ENCODE peak calls at places on chromosomes 4 and X, in five cellular contexts. U is fibroblast of pulmonary artery, N is GM12864, S is Peyer's patch, M is heart left ventricle. E is an unnamed sample.

GRCh38 chrX:72079607-72080006 is 52.1 kb downstream of the RTL5 start:
- DNase-seq in U (peak), N (no peak), S (no peak), M (peak), E (no peak)

GRCh38 chrX:80705379-80705778 is 104.3 kb downstream of the BRWD3 start:
- DNase-seq in U (no peak), N (no peak), S (no peak), M (no peak), E (no peak)

GRCh38 chrX:152895724-152896420 is 2.0 kb upstream of the ZNF185 start:
- DNase-seq in U (no peak), N (no peak), S (peak), M (no peak), E (no peak)

GRCh38 chr4:119930546-119930945 is 136.1 kb downstream of the MAD2L1 start:
- DNase-seq in U (no peak), N (no peak), S (no peak), M (no peak), E (no peak)

GRCh38 chr4:15955670-15956069 is 7.3 kb downstream of the FGFBP2 start:
- DNase-seq in U (peak), N (no peak), S (no peak), M (no peak), E (no peak)

GRCh38 chr4:5381981-5382441 is 326.3 kb downstream of the EVC2 start:
- DNase-seq in U (peak), N (no peak), S (no peak), M (no peak), E (no peak)

GRCh38 chr4:138175337-138175794 is 66.8 kb downstream of the SLC7A11 start:
- DNase-seq in U (peak), N (no peak), S (no peak), M (peak), E (no peak)

GRCh38 chr4:25101836-25102235 is 58.4 kb downstream of the SEPSECS start:
- DNase-seq in U (no peak), N (no peak), S (no peak), M (no peak), E (no peak)

GRCh38 chrX:128020701-128021100 is 31.5 kb downstream of the ACTRT1 start:
- DNase-seq in U (peak), N (no peak), S (no peak), M (no peak), E (no peak)

GRCh38 chrX:68536884-68537283 is 38.0 kb downstream of the YIPF6 start:
- DNase-seq in U (no peak), N (no peak), S (no peak), M (no peak), E (no peak)

GRCh38 chr4:186948361-186949291 is 225.0 kb upstream of the FAT1 start:
- DNase-seq in U (peak), N (no peak), S (no peak), M (peak), E (no peak)

GRCh38 chr4:79695848-79696247 is 287.8 kb upstream of the GK2 start:
- DNase-seq in U (no peak), N (no peak), S (no peak), M (no peak), E (no peak)
- H3K4me3 ChIP-seq in U (no peak), N (no peak), S (no peak), M (no peak), E (no peak)

GRCh38 chr4:100117749-100118148 is 72.5 kb downstream of the DDIT4L start:
- DNase-seq in U (no peak), N (no peak), S (no peak), M (no peak), E (no peak)
- TF ChIP-seq CTCF in U (no peak), N (no peak), S (no peak), M (no peak), E (no peak)

DNA sequence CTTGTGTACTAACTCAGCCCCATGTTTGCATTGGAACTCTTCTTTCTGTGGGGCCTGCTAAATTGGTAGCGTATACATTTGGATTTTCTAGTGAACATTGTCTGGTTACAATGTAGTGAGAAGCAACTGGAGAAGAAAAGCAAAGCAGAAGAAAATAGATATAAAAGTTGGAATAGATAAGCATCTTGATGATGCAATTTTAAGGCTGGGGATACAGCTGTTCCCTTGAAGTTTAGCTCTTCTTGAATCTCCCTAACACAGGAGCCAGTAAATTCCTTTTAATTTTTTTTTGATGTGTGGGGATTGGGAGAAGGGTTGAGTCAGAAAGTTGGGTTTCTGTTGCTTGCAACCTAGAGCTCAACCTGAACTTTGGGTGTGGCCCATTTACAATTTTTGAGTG is 308.1 kb downstream of the STIM2 start:
- DNase-seq in U (no peak), N (no peak), S (no peak), M (no peak), E (no peak)
- H3K4me3 ChIP-seq in U (no peak), N (no peak), S (no peak), M (no peak), E (no peak)

GRCh38 chrX:132463411-132463810 is 25.4 kb downstream of the MBNL3 start:
- DNase-seq in U (peak), N (no peak), S (no peak), M (no peak), E (no peak)
- TF ChIP-seq CTCF in U (peak), N (peak), S (no peak), M (peak), E (peak)

GRCh38 chr4:212438-213174 is 88.3 kb downstream of the ZNF718 start:
- DNase-seq in U (peak), N (no peak), S (no peak), M (peak), E (no peak)
- H3K4me3 ChIP-seq in U (peak), N (no peak), S (peak), M (peak), E (no peak)

DNA sequence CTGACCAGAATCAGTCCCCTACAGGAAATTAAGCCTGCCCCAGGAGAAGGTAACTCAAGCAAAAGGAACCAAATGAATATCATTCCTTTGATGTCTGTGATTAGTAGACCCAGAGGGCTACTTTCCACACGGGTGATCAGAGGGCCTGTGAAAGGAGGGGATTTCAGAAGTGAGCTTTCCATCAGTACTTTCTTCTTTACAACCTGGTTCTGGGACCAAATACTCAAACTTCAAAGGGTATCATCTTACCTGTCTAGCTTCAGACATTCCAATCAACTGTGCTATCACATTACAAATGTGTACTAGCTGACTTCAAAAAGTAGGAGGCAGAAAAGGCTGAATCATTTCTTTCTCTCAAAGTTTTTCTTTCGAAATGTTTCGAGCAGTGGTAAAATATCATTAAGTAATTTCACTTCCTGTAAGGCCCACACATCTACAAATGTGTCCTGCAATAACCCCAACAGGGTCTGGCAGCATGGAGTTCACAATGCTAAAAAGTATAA is 23.9 kb downstream of the ACSL4 start:
- DNase-seq in U (peak), N (peak), S (no peak), M (no peak), E (peak)
- TF ChIP-seq CTCF in U (peak), N (no peak), S (no peak), M (no peak), E (no peak)

DNA sequence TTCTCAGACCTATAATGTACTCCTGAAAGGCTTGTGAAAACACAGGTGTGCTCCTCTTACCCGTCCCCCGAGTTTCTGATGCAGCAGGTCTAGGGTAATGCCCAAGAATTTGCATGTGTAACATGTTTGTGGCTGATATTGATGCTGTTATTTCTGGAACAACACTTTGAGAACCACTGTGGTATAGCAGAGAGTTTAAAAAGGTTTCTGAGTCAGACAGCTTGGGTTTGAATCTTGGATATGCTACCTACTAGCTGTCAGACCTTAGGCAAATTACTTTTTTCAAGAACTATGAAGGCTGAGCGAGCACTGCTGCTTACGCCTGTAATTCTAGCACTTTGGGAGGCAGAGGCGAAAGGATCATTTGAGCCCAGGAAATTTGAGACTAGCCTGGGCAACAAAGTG is 4.9 kb downstream of the AFF1 start:
- DNase-seq in U (no peak), N (peak), S (no peak), M (no peak), E (peak)
- H3K4me3 ChIP-seq in U (no peak), N (peak), S (peak), M (no peak), E (peak)

GRCh38 chr4:80033581-80033980 is 39.4 kb downstream of the ANTXR2 start:
- DNase-seq in U (no peak), N (no peak), S (no peak), M (no peak), E (no peak)
- TF ChIP-seq CTCF in U (no peak), N (no peak), S (no peak), M (no peak), E (no peak)

E was measured in GM06990.